ENCODE peak calls at places on chromosomes 6 and 20, in six cellular contexts. One of them, this sample, is unnamed. For H3K9me3, the result is how much of the 10 kb centered on the place peaks cover.

GRCh38 chr6:35214869-35215664 is 1.3 kb downstream of the SCUBE3 start:
- DNase-seq in fibroblast of lung: no peak
- DNase-seq in HAP-1: peak
- DNase-seq in uterus: no peak
- DNase-seq in ovary: no peak
- DNase-seq in right cardiac atrium: no peak
- DNase-seq in this sample: no peak

GRCh38 chr20:37992802-37993538 is 40.3 kb downstream of the TTI1 start:
- DNase-seq in fibroblast of lung: peak
- DNase-seq in HAP-1: peak
- DNase-seq in uterus: no peak
- DNase-seq in ovary: peak
- DNase-seq in right cardiac atrium: peak
- DNase-seq in this sample: no peak

GRCh38 chr6:98946877-98947410 is 802 bp downstream of the FBXL4 start:
- DNase-seq in fibroblast of lung: peak
- DNase-seq in HAP-1: peak
- DNase-seq in uterus: peak
- DNase-seq in ovary: peak
- DNase-seq in right cardiac atrium: peak
- DNase-seq in this sample: peak

GRCh38 chr6:165045631-165046030 is 263.8 kb downstream of the C6orf118 start:
- DNase-seq in fibroblast of lung: peak
- DNase-seq in HAP-1: no peak
- DNase-seq in uterus: no peak
- DNase-seq in ovary: no peak
- DNase-seq in right cardiac atrium: no peak
- DNase-seq in this sample: no peak

GRCh38 chr6:2566048-2566447 is 184.7 kb downstream of the MYLK4 start:
- DNase-seq in fibroblast of lung: no peak
- DNase-seq in HAP-1: no peak
- DNase-seq in uterus: no peak
- DNase-seq in ovary: no peak
- DNase-seq in right cardiac atrium: no peak
- DNase-seq in this sample: no peak

GRCh38 chr6:80460396-80460912 is 354.0 kb downstream of the BCKDHB start:
- DNase-seq in fibroblast of lung: peak
- DNase-seq in HAP-1: no peak
- DNase-seq in uterus: no peak
- DNase-seq in ovary: no peak
- DNase-seq in right cardiac atrium: no peak
- DNase-seq in this sample: no peak

GRCh38 chr6:11595903-11596302 is 58.4 kb downstream of the TMEM170B start:
- DNase-seq in fibroblast of lung: peak
- DNase-seq in HAP-1: peak
- DNase-seq in uterus: no peak
- DNase-seq in ovary: no peak
- DNase-seq in right cardiac atrium: no peak
- DNase-seq in this sample: no peak

GRCh38 chr6:5435449-5435848 is 174.1 kb downstream of the FARS2 start:
- DNase-seq in fibroblast of lung: peak
- DNase-seq in HAP-1: no peak
- DNase-seq in uterus: no peak
- DNase-seq in ovary: no peak
- DNase-seq in right cardiac atrium: no peak
- DNase-seq in this sample: no peak

GRCh38 chr6:116398366-116399005 is 27.7 kb downstream of the DSE start:
- DNase-seq in fibroblast of lung: peak
- DNase-seq in HAP-1: no peak
- DNase-seq in uterus: no peak
- DNase-seq in ovary: no peak
- DNase-seq in right cardiac atrium: no peak
- DNase-seq in this sample: no peak

GRCh38 chr6:144360401-144360800 is 75.3 kb downstream of the UTRN start:
- DNase-seq in fibroblast of lung: no peak
- DNase-seq in HAP-1: no peak
- DNase-seq in uterus: no peak
- DNase-seq in ovary: no peak
- DNase-seq in right cardiac atrium: no peak
- DNase-seq in this sample: no peak

GRCh38 chr6:110563711-110564110 is 87.3 kb upstream of the SLC22A16 start:
- DNase-seq in fibroblast of lung: no peak
- DNase-seq in HAP-1: no peak
- DNase-seq in uterus: no peak
- DNase-seq in ovary: no peak
- DNase-seq in right cardiac atrium: no peak
- DNase-seq in this sample: no peak

GRCh38 chr20:53655909-53656652 is 62.4 kb upstream of the ZNF217 start:
- DNase-seq in fibroblast of lung: peak
- DNase-seq in HAP-1: no peak
- DNase-seq in uterus: no peak
- DNase-seq in ovary: no peak
- DNase-seq in right cardiac atrium: no peak
- DNase-seq in this sample: no peak

GRCh38 chr20:36101201-36101600 is 53.3 kb upstream of the EPB41L1 start:
- DNase-seq in fibroblast of lung: no peak
- DNase-seq in HAP-1: no peak
- DNase-seq in uterus: no peak
- DNase-seq in ovary: no peak
- DNase-seq in right cardiac atrium: no peak
- DNase-seq in this sample: no peak

GRCh38 chr20:5797843-5798462 is 47.8 kb downstream of the SHLD1 start:
- DNase-seq in fibroblast of lung: no peak
- DNase-seq in HAP-1: no peak
- DNase-seq in uterus: no peak
- DNase-seq in ovary: no peak
- DNase-seq in right cardiac atrium: peak
- DNase-seq in this sample: peak

GRCh38 chr6:107561325-107561724 is 71.4 kb downstream of the SOBP start:
- DNase-seq in fibroblast of lung: no peak
- DNase-seq in HAP-1: peak
- DNase-seq in uterus: peak
- DNase-seq in ovary: peak
- DNase-seq in right cardiac atrium: peak
- DNase-seq in this sample: no peak

GRCh38 chr6:45423901-45424627 is 46.3 kb upstream of the SUPT3H start:
- DNase-seq in fibroblast of lung: peak
- DNase-seq in HAP-1: no peak
- DNase-seq in uterus: no peak
- DNase-seq in ovary: peak
- DNase-seq in right cardiac atrium: peak
- DNase-seq in this sample: peak

GRCh38 chr6:167210375-167211295 is 52.9 kb upstream of the GPR31 start:
- DNase-seq in fibroblast of lung: peak
- DNase-seq in HAP-1: no peak
- DNase-seq in uterus: no peak
- DNase-seq in ovary: no peak
- DNase-seq in right cardiac atrium: peak
- DNase-seq in this sample: no peak

GRCh38 chr20:59484228-59484627 is 120.1 kb upstream of the PHACTR3 start:
- DNase-seq in fibroblast of lung: no peak
- DNase-seq in HAP-1: no peak
- DNase-seq in uterus: no peak
- DNase-seq in ovary: no peak
- DNase-seq in right cardiac atrium: no peak
- DNase-seq in this sample: peak

GRCh38 chr6:145044606-145045275 is 690.6 kb downstream of the EPM2A start:
- DNase-seq in fibroblast of lung: peak
- DNase-seq in HAP-1: no peak
- DNase-seq in uterus: no peak
- DNase-seq in ovary: no peak
- DNase-seq in right cardiac atrium: no peak
- DNase-seq in this sample: no peak

GRCh38 chr6:47094351-47094925 is 52.3 kb upstream of the ADGRF1 start:
- DNase-seq in fibroblast of lung: peak
- DNase-seq in HAP-1: no peak
- DNase-seq in uterus: no peak
- DNase-seq in ovary: no peak
- DNase-seq in right cardiac atrium: no peak
- DNase-seq in this sample: no peak

GRCh38 chr6:105678516-105678915 is 275.6 kb upstream of the PREP start:
- DNase-seq in fibroblast of lung: peak
- DNase-seq in HAP-1: no peak
- DNase-seq in uterus: no peak
- DNase-seq in ovary: no peak
- DNase-seq in right cardiac atrium: no peak
- DNase-seq in this sample: no peak

GRCh38 chr20:32675223-32675975 is 1.7 kb upstream of the C20orf203 start:
- DNase-seq in fibroblast of lung: no peak
- DNase-seq in HAP-1: no peak
- DNase-seq in uterus: no peak
- DNase-seq in ovary: no peak
- DNase-seq in right cardiac atrium: no peak
- DNase-seq in this sample: no peak

GRCh38 chr6:85726206-85726605 is 83.5 kb upstream of the SYNCRIP start:
- DNase-seq in fibroblast of lung: no peak
- DNase-seq in HAP-1: no peak
- DNase-seq in uterus: no peak
- DNase-seq in ovary: no peak
- DNase-seq in right cardiac atrium: no peak
- DNase-seq in this sample: no peak

GRCh38 chr20:36528176-36528874 is 13.0 kb upstream of the MYL9 start:
- DNase-seq in fibroblast of lung: no peak
- DNase-seq in HAP-1: no peak
- DNase-seq in uterus: no peak
- DNase-seq in ovary: no peak
- DNase-seq in right cardiac atrium: no peak
- DNase-seq in this sample: no peak

GRCh38 chr20:41598719-41599118 is 19.5 kb downstream of the CHD6 start:
- DNase-seq in fibroblast of lung: no peak
- DNase-seq in HAP-1: no peak
- DNase-seq in uterus: no peak
- DNase-seq in ovary: no peak
- DNase-seq in right cardiac atrium: no peak
- DNase-seq in this sample: no peak

GRCh38 chr20:41599699-41600104 is 18.5 kb downstream of the CHD6 start:
- DNase-seq in fibroblast of lung: peak
- DNase-seq in HAP-1: no peak
- DNase-seq in uterus: no peak
- DNase-seq in ovary: no peak
- DNase-seq in right cardiac atrium: no peak
- DNase-seq in this sample: no peak

GRCh38 chr20:41592516-41593192 is 25.5 kb downstream of the CHD6 start:
- DNase-seq in fibroblast of lung: peak
- DNase-seq in HAP-1: no peak
- DNase-seq in uterus: no peak
- DNase-seq in ovary: no peak
- DNase-seq in right cardiac atrium: no peak
- DNase-seq in this sample: no peak

GRCh38 chr20:41594514-41595322 is 23.5 kb downstream of the CHD6 start:
- DNase-seq in fibroblast of lung: no peak
- DNase-seq in HAP-1: no peak
- DNase-seq in uterus: no peak
- DNase-seq in ovary: no peak
- DNase-seq in right cardiac atrium: no peak
- DNase-seq in this sample: no peak
- H3K9me3 ChIP-seq in fibroblast of lung: under half
- H3K9me3 ChIP-seq in HAP-1: under half
- H3K9me3 ChIP-seq in uterus: under half
- H3K9me3 ChIP-seq in ovary: under half
- H3K9me3 ChIP-seq in right cardiac atrium: under half
- H3K9me3 ChIP-seq in this sample: half or more

DNA sequence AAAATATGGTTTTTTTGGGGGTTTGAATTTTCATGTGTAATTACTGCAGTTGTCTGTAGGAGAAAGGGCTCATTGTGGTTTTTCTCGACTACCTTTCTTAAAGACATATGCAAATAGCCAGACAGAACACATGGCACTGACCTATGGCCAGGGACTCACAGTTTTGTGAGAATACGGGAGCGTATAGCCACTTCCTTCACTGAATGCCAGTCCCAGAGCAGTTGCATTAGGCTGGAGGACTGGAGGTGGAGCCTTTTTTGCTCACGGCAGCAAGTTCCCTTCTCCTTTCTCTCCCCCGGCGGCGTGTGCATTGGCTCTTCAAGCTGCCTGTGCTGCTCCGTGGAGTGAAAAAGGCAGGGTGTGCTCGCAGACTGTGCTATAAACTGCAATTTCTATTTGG is 114.9 kb downstream of the AKAP7 start:
- DNase-seq in fibroblast of lung: peak
- DNase-seq in HAP-1: peak
- DNase-seq in uterus: peak
- DNase-seq in ovary: peak
- DNase-seq in right cardiac atrium: peak
- DNase-seq in this sample: peak
- H3K4me3 ChIP-seq in fibroblast of lung: peak
- H3K4me3 ChIP-seq in HAP-1: no peak
- H3K4me3 ChIP-seq in uterus: peak
- H3K4me3 ChIP-seq in ovary: peak
- H3K4me3 ChIP-seq in right cardiac atrium: peak
- H3K4me3 ChIP-seq in this sample: peak

GRCh38 chr6:170051229-170052172 is 239.4 kb downstream of the DLL1 start:
- DNase-seq in fibroblast of lung: no peak
- DNase-seq in HAP-1: no peak
- DNase-seq in uterus: peak
- DNase-seq in ovary: peak
- DNase-seq in right cardiac atrium: no peak
- DNase-seq in this sample: peak

GRCh38 chr6:170049641-170050491 is 241.0 kb downstream of the DLL1 start:
- DNase-seq in fibroblast of lung: no peak
- DNase-seq in HAP-1: no peak
- DNase-seq in uterus: peak
- DNase-seq in ovary: peak
- DNase-seq in right cardiac atrium: peak
- DNase-seq in this sample: peak

GRCh38 chr6:170052991-170053821 is 237.7 kb downstream of the DLL1 start:
- DNase-seq in fibroblast of lung: no peak
- DNase-seq in HAP-1: no peak
- DNase-seq in uterus: peak
- DNase-seq in ovary: peak
- DNase-seq in right cardiac atrium: no peak
- DNase-seq in this sample: peak

GRCh38 chr6:170048615-170049256 is 242.1 kb downstream of the DLL1 start:
- DNase-seq in fibroblast of lung: no peak
- DNase-seq in HAP-1: no peak
- DNase-seq in uterus: peak
- DNase-seq in ovary: peak
- DNase-seq in right cardiac atrium: peak
- DNase-seq in this sample: peak

GRCh38 chr6:170050591-170051041 is 240.3 kb downstream of the DLL1 start:
- DNase-seq in fibroblast of lung: no peak
- DNase-seq in HAP-1: no peak
- DNase-seq in uterus: no peak
- DNase-seq in ovary: peak
- DNase-seq in right cardiac atrium: no peak
- DNase-seq in this sample: peak
- H3K9me3 ChIP-seq in fibroblast of lung: under half
- H3K9me3 ChIP-seq in HAP-1: under half
- H3K9me3 ChIP-seq in uterus: under half
- H3K9me3 ChIP-seq in ovary: under half
- H3K9me3 ChIP-seq in right cardiac atrium: under half
- H3K9me3 ChIP-seq in this sample: under half

DNA sequence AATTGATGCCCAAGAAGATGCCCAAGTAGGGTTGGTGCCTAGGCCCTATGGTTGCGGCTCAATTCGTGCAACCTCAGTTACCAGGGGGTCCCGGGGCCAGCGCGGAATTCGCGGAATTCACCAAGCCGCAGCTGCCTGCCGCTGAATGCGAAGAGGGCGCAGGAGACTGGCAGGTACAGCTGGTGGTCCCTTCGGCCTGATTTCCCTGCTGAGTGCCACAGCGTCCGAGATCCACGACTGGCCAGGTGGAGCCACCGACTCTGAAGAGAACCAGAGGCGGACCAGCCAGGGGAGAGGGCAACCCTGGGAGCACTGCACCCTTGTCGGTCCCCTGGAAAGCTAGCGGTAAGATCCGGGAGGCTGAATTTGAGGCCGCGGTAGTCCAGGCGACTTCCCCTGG is 6.8 kb upstream of the TFAP2D start:
- DNase-seq in fibroblast of lung: no peak
- DNase-seq in HAP-1: no peak
- DNase-seq in uterus: no peak
- DNase-seq in ovary: no peak
- DNase-seq in right cardiac atrium: no peak
- DNase-seq in this sample: peak
- H3K4me3 ChIP-seq in fibroblast of lung: no peak
- H3K4me3 ChIP-seq in HAP-1: no peak
- H3K4me3 ChIP-seq in uterus: no peak
- H3K4me3 ChIP-seq in ovary: no peak
- H3K4me3 ChIP-seq in right cardiac atrium: no peak
- H3K4me3 ChIP-seq in this sample: no peak